ENCODE peak calls at places on chromosomes 2 and 18, in six cellular contexts. X, O, V, U, B and W are unnamed samples.

GRCh38 chr18:63405986-63406385 is 16.3 kb downstream of the VPS4B start:
- DNase-seq in X (no peak), O (no peak), V (no peak), U (no peak), B (no peak), W (no peak)

GRCh38 chr2:134470561-134471168 is 216.8 kb downstream of the MGAT5 start:
- DNase-seq in X (no peak), O (no peak), V (no peak), U (no peak), B (no peak), W (no peak)

GRCh38 chr2:227933891-227934290 is 62.5 kb downstream of the DAW1 start:
- DNase-seq in X (no peak), O (no peak), V (no peak), U (no peak), B (no peak), W (no peak)

GRCh38 chr2:8799004-8799403 is 38.4 kb downstream of the KIDINS220 start:
- DNase-seq in X (no peak), O (no peak), V (no peak), U (no peak), B (no peak), W (no peak)

GRCh38 chr18:74528478-74528877 is 5.8 kb upstream of the CNDP1 start:
- DNase-seq in X (no peak), O (no peak), V (no peak), U (no peak), B (no peak), W (no peak)

GRCh38 chr2:223230352-223230751 is 178.4 kb downstream of the KCNE4 start:
- DNase-seq in X (no peak), O (no peak), V (no peak), U (no peak), B (no peak), W (no peak)

GRCh38 chr2:157046396-157046795 is 211.1 kb upstream of the GALNT5 start:
- DNase-seq in X (no peak), O (no peak), V (no peak), U (no peak), B (no peak), W (no peak)

GRCh38 chr2:190254451-190254850 is 65.2 kb downstream of the HIBCH start:
- DNase-seq in X (no peak), O (no peak), V (no peak), U (no peak), B (no peak), W (no peak)

GRCh38 chr2:68877079-68877772 is 6.0 kb upstream of the BMP10 start:
- DNase-seq in X (no peak), O (no peak), V (no peak), U (no peak), B (no peak), W (no peak)

GRCh38 chr18:3046216-3046808 is 33.4 kb upstream of the LPIN2 start:
- DNase-seq in X (no peak), O (no peak), V (no peak), U (no peak), B (no peak), W (no peak)

GRCh38 chr2:102826904-102827303 is 65.1 kb downstream of the TMEM182 start:
- DNase-seq in X (no peak), O (peak; percentile 58), V (no peak), U (no peak), B (no peak), W (no peak)

GRCh38 chr2:96106991-96107882 is 9.1 kb downstream of the ADRA2B start:
- DNase-seq in X (no peak), O (no peak), V (no peak), U (no peak), B (no peak), W (no peak)

GRCh38 chr2:108536133-108536780 is 2.0 kb downstream of the LIMS1 start:
- DNase-seq in X (no peak), O (peak; percentile 26), V (no peak), U (no peak), B (no peak), W (no peak)

GRCh38 chr2:97997774-97998392 is 2.1 kb upstream of the TMEM131 start:
- DNase-seq in X (no peak), O (no peak), V (no peak), U (no peak), B (no peak), W (no peak)

GRCh38 chr2:159904127-159904564 is 106.1 kb upstream of the CD302 start:
- DNase-seq in X (peak; percentile 53), O (no peak), V (no peak), U (no peak), B (no peak), W (no peak)

GRCh38 chr2:86768189-86768949 is 22.3 kb downstream of the CD8A start:
- DNase-seq in X (no peak), O (no peak), V (no peak), U (no peak), B (no peak), W (no peak)

GRCh38 chr2:74003494-74004211 is 18.9 kb downstream of the TET3 start:
- DNase-seq in X (no peak), O (peak; percentile 67), V (no peak), U (no peak), B (peak; percentile 83), W (no peak)

GRCh38 chr18:64175432-64175831 is 26.5 kb upstream of the LINC00305 start:
- DNase-seq in X (no peak), O (no peak), V (no peak), U (no peak), B (no peak), W (no peak)

GRCh38 chr2:120673571-120674061 is 62.1 kb upstream of the GLI2 start:
- DNase-seq in X (no peak), O (no peak), V (no peak), U (no peak), B (no peak), W (no peak)

GRCh38 chr2:56688661-56689060 is 504.9 kb downstream of the CCDC85A start:
- DNase-seq in X (no peak), O (no peak), V (no peak), U (no peak), B (no peak), W (no peak)

GRCh38 chr2:73981081-73981968 is 3.4 kb upstream of the TET3 start:
- DNase-seq in X (no peak), O (no peak), V (peak; percentile 35), U (no peak), B (no peak), W (peak; percentile 64)

GRCh38 chr2:146874260-146874658 is 970.6 kb upstream of the ACVR2A start:
- DNase-seq in X (peak; percentile 47), O (peak; percentile 66), V (no peak), U (no peak), B (no peak), W (no peak)

GRCh38 chr18:36075862-36076587 is 8.7 kb upstream of the RPRD1A start:
- DNase-seq in X (no peak), O (peak; percentile 91), V (no peak), U (peak; percentile 32), B (no peak), W (no peak)

GRCh38 chr2:54704688-54705605 is 18.5 kb upstream of the EML6 start:
- DNase-seq in X (no peak), O (peak; percentile 83), V (no peak), U (peak; percentile 46), B (no peak), W (no peak)

GRCh38 chr2:26479131-26479970 is 1.4 kb upstream of the OTOF start:
- DNase-seq in X (no peak), O (no peak), V (no peak), U (no peak), B (no peak), W (no peak)

GRCh38 chr2:38154395-38154794 is 78.4 kb upstream of the CYP1B1 start:
- DNase-seq in X (no peak), O (no peak), V (no peak), U (no peak), B (no peak), W (no peak)

GRCh38 chr18:79526468-79527460 is 131.0 kb downstream of the NFATC1 start:
- DNase-seq in X (no peak), O (no peak), V (no peak), U (no peak), B (no peak), W (no peak)

GRCh38 chr18:12015697-12016062 is 34.4 kb downstream of the IMPA2 start:
- DNase-seq in X (peak; percentile 62), O (peak; percentile 95), V (no peak), U (no peak), B (peak; percentile 9), W (no peak)

GRCh38 chr18:59783138-59783537 is 85.9 kb upstream of the CCBE1 start:
- DNase-seq in X (no peak), O (peak; percentile 79), V (peak; percentile 3), U (peak; percentile 14), B (no peak), W (peak; percentile 11)

GRCh38 chr2:10169053-10169578 is 46.6 kb downstream of the RRM2 start:
- DNase-seq in X (no peak), O (no peak), V (no peak), U (no peak), B (no peak), W (peak; percentile 18)

GRCh38 chr18:75115514-75115913 is 93.4 kb downstream of the PTGR3 start:
- DNase-seq in X (peak; percentile 35), O (no peak), V (no peak), U (no peak), B (no peak), W (no peak)

GRCh38 chr2:237101118-237101979 is 15.7 kb downstream of the COPS8 start:
- DNase-seq in X (no peak), O (no peak), V (no peak), U (no peak), B (no peak), W (no peak)

GRCh38 chr2:119174216-119174992 is 15.9 kb upstream of the C1QL2 start:
- DNase-seq in X (no peak), O (peak; percentile 15), V (peak; percentile 71), U (peak; percentile 65), B (peak; percentile 20), W (peak; percentile 54)

GRCh38 chr2:31251018-31251417 is 17.1 kb downstream of the EHD3 start:
- DNase-seq in X (no peak), O (no peak), V (no peak), U (no peak), B (no peak), W (no peak)

GRCh38 chr2:120237491-120237902 is 14.3 kb upstream of the TMEM185B start:
- DNase-seq in X (no peak), O (peak; percentile 93), V (no peak), U (peak; percentile 19), B (no peak), W (no peak)